ENCODE peak calls at places on chromosomes 12 and 14, in seven cellular contexts. O is cardiac muscle cell; P is LoVo; J is naive thymus-derived CD4-positive, alpha-beta T cell; H is DMS153; U is stimulated activated CD4-positive, alpha-beta T cell treated with anti-CD3 and anti-CD28 coated beads, Interleukin-15, amount 100 ng/mL, for 1 hour; C is cerebellar cortex. M is an unnamed sample.

GRCh38 chr12:56520025-56520810 is 1.4 kb upstream of the RBMS2 start:
- DNase-seq in O (peak; percentile 58), P (no peak), J (no peak), H (no peak), U (no peak), C (no peak), M (no peak)

GRCh38 chr12:132622437-132623071 is 4.0 kb downstream of the P2RX2 start:
- DNase-seq in O (peak; percentile 87), P (no peak), J (no peak), H (no peak), U (no peak), C (no peak), M (no peak)

GRCh38 chr12:46770501-46771183 is 55.2 kb downstream of the SLC38A4 start:
- DNase-seq in O (peak; percentile 45), P (no peak), J (no peak), H (no peak), U (no peak), C (no peak), M (no peak)

GRCh38 chr14:68730367-68730766 is 62.5 kb downstream of the ZFP36L1 start:
- DNase-seq in O (no peak), P (no peak), J (no peak), H (no peak), U (no peak), C (no peak), M (no peak)

GRCh38 chr14:100994757-100995156 is 91.2 kb upstream of the RTL1 start:
- DNase-seq in O (no peak), P (no peak), J (no peak), H (no peak), U (no peak), C (no peak), M (no peak)

GRCh38 chr14:97626088-97626487 is 828.9 kb downstream of the VRK1 start:
- DNase-seq in O (no peak), P (no peak), J (no peak), H (peak; percentile 22), U (no peak), C (no peak), M (no peak)

GRCh38 chr14:99274346-99275221 is 2.6 kb upstream of the BCL11B start:
- DNase-seq in O (peak; percentile 89), P (peak; percentile 80), J (peak; percentile 54), H (peak; percentile 74), U (no peak), C (peak; percentile 61), M (no peak)

GRCh38 chr14:89674906-89675305 is 257.9 kb upstream of the FOXN3 start:
- DNase-seq in O (no peak), P (no peak), J (no peak), H (no peak), U (no peak), C (no peak), M (no peak)

GRCh38 chr14:89237923-89238529 is 179.0 kb downstream of the FOXN3 start:
- DNase-seq in O (peak; percentile 41), P (no peak), J (no peak), H (no peak), U (no peak), C (peak; percentile 61), M (no peak)

GRCh38 chr12:5078423-5078822 is 34.7 kb downstream of the KCNA5 start:
- DNase-seq in O (no peak), P (no peak), J (no peak), H (peak; percentile 26), U (no peak), C (no peak), M (no peak)